ENCODE peak calls at places on chromosomes 16 and 17, in seven cellular contexts. M, O, A, K, E, T and N are unnamed samples.

GRCh38 chr17:61575983-61576382 is 15.0 kb downstream of the NACA2 start:
- DNase-seq in O (no peak), M (no peak), T (no peak), A (no peak), K (no peak), E (no peak), N (no peak)

GRCh38 chr17:77615672-77616242 is 342.7 kb upstream of the TNRC6C start:
- DNase-seq in A (no peak), K (no peak), T (no peak), E (peak), O (no peak), M (no peak), N (no peak)

GRCh38 chr16:30567991-30568638 is 3.4 kb downstream of the ZNF688 start:
- DNase-seq in A (no peak), M (peak), T (no peak), E (peak), K (no peak), O (peak), N (no peak)

GRCh38 chr17:80177986-80178590 is 8.3 kb downstream of the CARD14 start:
- DNase-seq in T (no peak), K (no peak), A (no peak), O (no peak), E (no peak), M (no peak), N (no peak)

GRCh38 chr17:13561606-13562270 is 40.0 kb downstream of the HS3ST3A1 start:
- DNase-seq in T (no peak), E (no peak), A (no peak), K (no peak), O (no peak), M (no peak), N (no peak)

GRCh38 chr17:19342611-19343255 is 19.8 kb downstream of the B9D1 start:
- DNase-seq in O (no peak), K (no peak), A (peak), T (no peak), M (no peak), E (no peak), N (no peak)

GRCh38 chr17:10316986-10317834 is 55.6 kb downstream of the MYH13 start:
- DNase-seq in E (peak), K (peak), A (peak), M (peak), O (peak), T (peak), N (no peak)

GRCh38 chr17:29289852-29290251 is 4.1 kb downstream of the NUFIP2 start:
- DNase-seq in T (no peak), M (no peak), O (no peak), A (no peak), E (no peak), K (no peak), N (no peak)

GRCh38 chr16:73268311-73268997 is 220.5 kb upstream of the ZFHX3 start:
- DNase-seq in M (no peak), K (no peak), A (no peak), E (peak), T (no peak), O (no peak), N (no peak)

GRCh38 chr17:44083250-44083849 is 12.8 kb downstream of the G6PC3 start:
- DNase-seq in O (no peak), A (no peak), E (no peak), T (no peak), M (no peak), K (no peak), N (no peak)

GRCh38 chr17:81378941-81379511 is 16.2 kb upstream of the BAHCC1 start:
- DNase-seq in E (no peak), A (no peak), T (no peak), K (no peak), M (no peak), O (no peak), N (no peak)

GRCh38 chr16:85327731-85328664 is 215.7 kb upstream of the CIBAR2 start:
- DNase-seq in O (no peak), M (no peak), T (peak), E (no peak), A (no peak), K (no peak), N (no peak)

GRCh38 chr17:50201226-50201854 is at the start of gene COL1A1:
- DNase-seq in T (peak), A (peak), K (no peak), M (no peak), E (peak), O (no peak), N (no peak)

GRCh38 chr16:50025544-50025931 is 513 bp downstream of the CNEP1R1 start:
- DNase-seq in O (peak), K (no peak), T (no peak), E (peak), M (peak), A (no peak), N (no peak)

GRCh38 chr16:22386976-22387375 is 12.6 kb upstream of the CDR2 start:
- DNase-seq in T (no peak), O (no peak), E (peak), M (no peak), K (no peak), A (no peak), N (no peak)

GRCh38 chr17:29018788-29019474 is 13.1 kb upstream of the SEZ6 start:
- DNase-seq in A (no peak), M (no peak), O (no peak), E (no peak), T (no peak), K (no peak), N (no peak)

GRCh38 chr17:46889992-46890564 is 32.9 kb upstream of the GOSR2 start:
- DNase-seq in O (no peak), E (no peak), T (no peak), A (no peak), M (no peak), K (no peak), N (no peak)

GRCh38 chr16:78543066-78543465 is 443.6 kb downstream of the WWOX start:
- DNase-seq in T (no peak), M (no peak), E (no peak), K (no peak), A (no peak), O (no peak), N (no peak)
- TF ChIP-seq CTCF in T (no peak), M (no peak), E (no peak), K (no peak), A (no peak), O (no peak), N (no peak)

GRCh38 chr17:32876414-32877163 is at the start of gene MYO1D:
- DNase-seq in T (peak), M (peak), E (no peak), O (peak), K (peak), A (peak), N (no peak)
- TF ChIP-seq CTCF in T (peak), M (no peak), E (peak), O (peak), K (no peak), A (no peak), N (peak)

GRCh38 chr17:57585341-57586098 is 159.6 kb downstream of the CCDC182 start:
- DNase-seq in O (no peak), A (no peak), K (no peak), M (no peak), E (no peak), T (no peak), N (peak)

GRCh38 chr17:57582881-57583756 is 162.0 kb downstream of the CCDC182 start:
- DNase-seq in A (no peak), E (peak), T (no peak), K (no peak), M (no peak), O (no peak), N (no peak)

GRCh38 chr17:57586099-57586702 is 158.9 kb downstream of the CCDC182 start:
- DNase-seq in A (no peak), T (no peak), M (no peak), K (no peak), E (no peak), O (no peak), N (no peak)

GRCh38 chr17:57587201-57587870 is 157.8 kb downstream of the CCDC182 start:
- DNase-seq in O (no peak), A (no peak), E (no peak), M (no peak), K (no peak), T (no peak), N (no peak)

DNA sequence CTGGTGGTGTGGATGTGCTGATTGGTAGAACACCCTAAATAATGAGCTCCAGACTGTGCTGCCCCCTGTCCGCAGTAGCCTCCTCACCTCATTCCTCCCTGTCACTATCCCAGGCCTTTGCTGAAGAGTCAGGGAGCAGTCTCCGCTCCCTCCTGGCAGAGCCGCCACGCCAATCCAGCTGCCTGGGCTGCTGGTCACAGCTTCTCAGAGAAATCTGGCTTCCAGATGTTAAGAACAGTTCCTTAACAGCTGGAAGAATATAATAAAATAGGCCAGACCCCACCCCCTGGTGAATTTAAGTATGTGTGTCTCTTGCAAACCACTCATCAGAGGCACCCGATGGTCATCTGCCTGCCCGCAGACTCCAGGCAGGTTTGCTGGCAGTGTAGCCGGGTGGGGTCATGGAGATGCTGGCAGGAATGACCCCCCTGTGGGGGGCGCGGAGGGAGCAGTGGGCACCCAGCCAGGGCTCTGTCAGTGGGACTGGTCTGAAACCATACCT is 161.0 kb downstream of the CCDC182 start:
- DNase-seq in A (no peak), E (peak), M (no peak), O (no peak), K (no peak), T (no peak), N (no peak)
- TF ChIP-seq CTCF in A (no peak), E (peak), M (no peak), O (no peak), K (no peak), T (no peak), N (no peak)

GRCh38 chr17:14886200-14886739 is 378.9 kb downstream of the PMP22 start:
- DNase-seq in O (no peak), K (no peak), E (peak), T (no peak), M (no peak), A (no peak), N (no peak)
- TF ChIP-seq CTCF in O (no peak), K (no peak), E (peak), T (no peak), M (no peak), A (no peak), N (no peak)